ENCODE peak calls at places on chromosomes 4 and X, in four cellular contexts. L is A673; V is CD8-positive, alpha-beta T cell; B is osteoblast. E is an unnamed sample.
A peak's percentile ranks its signal among the peaks of the same experiment; 100 is the strongest.

GRCh38 chrX:78839711-78840110 is 92.2 kb downstream of the LPAR4 start:
- DNase-seq in B (no peak), V (no peak), L (no peak), E (no peak)

GRCh38 chr4:84568496-84568895 is 14.4 kb upstream of the CDS1 start:
- DNase-seq in B (no peak), L (no peak), V (no peak), E (no peak)

GRCh38 chrX:47146121-47146935 is 1.3 kb downstream of the RBM10 start:
- DNase-seq in B (peak; percentile 75), V (no peak), L (peak; percentile 21), E (no peak)

GRCh38 chr4:108172780-108173598 is 4.3 kb upstream of the LEF1 start:
- DNase-seq in L (peak; percentile 55), B (peak; percentile 95), V (peak; percentile 64), E (peak; percentile 26)

GRCh38 chrX:3428762-3429161 is 82.3 kb upstream of the MXRA5 start:
- DNase-seq in B (no peak), V (no peak), L (no peak), E (no peak)

GRCh38 chr4:107379054-107379869 is 340.8 kb downstream of the PAPSS1 start:
- DNase-seq in B (peak; percentile 31), L (peak; percentile 81), V (no peak), E (no peak)

GRCh38 chr4:47493238-47494123 is 8.4 kb downstream of the ATP10D start:
- DNase-seq in V (no peak), L (no peak), B (no peak), E (no peak)

GRCh38 chr4:31107362-31107761 is 387.2 kb downstream of the PCDH7 start:
- DNase-seq in L (peak; percentile 23), B (no peak), V (no peak), E (no peak)

GRCh38 chr4:38067499-38067898 is 107.3 kb downstream of the PTTG2 start:
- DNase-seq in L (no peak), V (no peak), B (no peak), E (no peak)

GRCh38 chr4:169136330-169136729 is 126.3 kb upstream of the CBR4 start:
- DNase-seq in V (no peak), L (no peak), B (no peak), E (no peak)

GRCh38 chr4:183322326-183322725 is at the start of gene CLDN24:
- DNase-seq in V (no peak), B (no peak), L (no peak), E (no peak)

GRCh38 chr4:123352240-123352945 is 44.2 kb upstream of the SPRY1 start:
- DNase-seq in L (peak; percentile 69), B (no peak), V (no peak), E (no peak)

GRCh38 chr4:123350726-123351125 is 45.9 kb upstream of the SPRY1 start:
- DNase-seq in B (no peak), V (no peak), L (no peak), E (no peak)

GRCh38 chr4:123349401-123350190 is 47.0 kb upstream of the SPRY1 start:
- DNase-seq in L (no peak), V (no peak), B (no peak), E (no peak)

GRCh38 chr4:123351713-123352112 is 44.9 kb upstream of the SPRY1 start:
- DNase-seq in L (no peak), B (no peak), V (no peak), E (no peak)

GRCh38 chr4:123350191-123350544 is 46.4 kb upstream of the SPRY1 start:
- DNase-seq in B (no peak), V (no peak), L (no peak), E (no peak)
- TF ChIP-seq CTCF in B (no peak), V (no peak), L (no peak), E (no peak)

GRCh38 chr4:17468638-17469221 is 43.2 kb downstream of the QDPR start:
- DNase-seq in L (peak; percentile 74), B (peak; percentile 66), V (no peak), E (no peak)
- TF ChIP-seq CTCF in L (peak; percentile 58), B (peak; percentile 53), V (no peak), E (no peak)

DNA sequence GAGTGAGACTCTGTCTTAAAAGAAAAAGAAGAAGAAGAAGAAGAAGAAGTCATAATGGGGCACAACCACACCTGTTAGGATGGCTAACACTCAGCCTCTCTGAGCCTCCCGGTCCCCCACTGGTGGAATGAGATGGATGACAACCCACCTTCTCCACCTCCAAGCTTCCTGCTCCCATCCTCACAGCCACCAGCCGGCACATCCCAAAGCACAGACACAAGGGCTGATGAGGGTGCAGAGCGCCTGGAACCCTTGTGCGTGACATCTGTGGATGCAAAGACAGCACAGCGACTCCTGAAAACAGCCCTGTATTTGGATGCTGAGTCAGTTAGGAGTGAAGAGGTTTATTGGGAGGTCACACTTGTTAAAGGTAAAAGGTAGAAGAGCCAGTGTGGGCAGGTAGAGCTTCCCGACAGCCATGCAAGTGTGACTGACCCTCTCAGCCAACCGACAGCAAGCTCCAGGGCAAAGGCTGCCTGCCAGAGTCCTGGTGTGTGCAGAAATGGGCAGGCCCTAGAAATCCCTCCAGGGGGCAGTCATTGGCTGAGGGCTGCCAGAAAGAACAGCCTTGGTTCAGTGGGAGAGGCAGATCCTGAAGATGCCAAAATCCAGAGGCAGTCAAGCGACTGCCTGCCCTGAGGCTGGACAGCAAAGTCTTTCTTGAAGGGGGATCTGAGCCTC is 26.6 kb upstream of the MAN2B2 start:
- DNase-seq in B (peak; percentile 94), V (no peak), L (peak; percentile 58), E (no peak)
- TF ChIP-seq CTCF in B (peak; percentile 54), V (no peak), L (peak; percentile 51), E (no peak)

DNA sequence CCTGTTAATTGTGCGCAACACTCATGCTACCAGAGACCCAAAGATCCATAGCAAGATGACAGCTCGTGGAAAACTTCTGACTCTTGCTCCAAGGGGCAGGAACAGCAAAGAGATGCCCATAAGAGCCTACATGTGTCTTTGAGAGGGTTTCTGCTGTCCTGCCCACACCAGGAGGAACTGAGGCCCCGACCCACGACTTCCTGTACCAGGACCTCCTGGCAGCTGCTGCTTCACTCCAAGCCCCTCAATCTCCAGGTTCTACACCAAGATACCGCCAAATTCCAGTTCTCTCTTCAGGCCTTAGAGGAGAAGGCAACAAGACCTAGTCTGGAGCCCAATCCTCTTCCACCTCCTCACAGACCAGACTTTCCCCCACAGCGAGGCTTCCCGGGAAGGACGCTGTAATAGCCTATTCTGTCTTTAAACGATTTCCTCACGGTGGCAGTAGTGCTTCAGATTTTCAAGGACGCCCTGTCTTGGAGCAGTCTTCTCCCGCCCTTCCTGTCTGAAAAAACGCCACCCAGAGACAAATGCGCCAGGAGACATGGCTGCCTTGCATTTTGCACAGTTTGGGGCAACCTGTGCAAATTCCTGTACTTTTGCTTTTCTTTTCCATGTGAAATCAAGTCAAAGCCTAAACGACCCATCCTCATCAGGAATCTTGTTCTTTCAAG is 230.2 kb upstream of the STK26 start:
- DNase-seq in V (no peak), B (peak; percentile 87), L (peak; percentile 91), E (no peak)
- TF ChIP-seq CTCF in V (no peak), B (peak; percentile 56), L (peak; percentile 56), E (no peak)

GRCh38 chr4:154329268-154329858 is 162.2 kb downstream of the DCHS2 start:
- DNase-seq in B (peak; percentile 71), L (peak; percentile 41), V (no peak), E (no peak)

GRCh38 chr4:154329939-154330338 is 161.7 kb downstream of the DCHS2 start:
- DNase-seq in B (no peak), L (no peak), V (no peak), E (no peak)

GRCh38 chr4:154328030-154328429 is 163.6 kb downstream of the DCHS2 start:
- DNase-seq in L (no peak), V (no peak), B (no peak), E (no peak)

GRCh38 chr4:154335588-154335987 is 156.0 kb downstream of the DCHS2 start:
- DNase-seq in V (no peak), B (no peak), L (no peak), E (no peak)

DNA sequence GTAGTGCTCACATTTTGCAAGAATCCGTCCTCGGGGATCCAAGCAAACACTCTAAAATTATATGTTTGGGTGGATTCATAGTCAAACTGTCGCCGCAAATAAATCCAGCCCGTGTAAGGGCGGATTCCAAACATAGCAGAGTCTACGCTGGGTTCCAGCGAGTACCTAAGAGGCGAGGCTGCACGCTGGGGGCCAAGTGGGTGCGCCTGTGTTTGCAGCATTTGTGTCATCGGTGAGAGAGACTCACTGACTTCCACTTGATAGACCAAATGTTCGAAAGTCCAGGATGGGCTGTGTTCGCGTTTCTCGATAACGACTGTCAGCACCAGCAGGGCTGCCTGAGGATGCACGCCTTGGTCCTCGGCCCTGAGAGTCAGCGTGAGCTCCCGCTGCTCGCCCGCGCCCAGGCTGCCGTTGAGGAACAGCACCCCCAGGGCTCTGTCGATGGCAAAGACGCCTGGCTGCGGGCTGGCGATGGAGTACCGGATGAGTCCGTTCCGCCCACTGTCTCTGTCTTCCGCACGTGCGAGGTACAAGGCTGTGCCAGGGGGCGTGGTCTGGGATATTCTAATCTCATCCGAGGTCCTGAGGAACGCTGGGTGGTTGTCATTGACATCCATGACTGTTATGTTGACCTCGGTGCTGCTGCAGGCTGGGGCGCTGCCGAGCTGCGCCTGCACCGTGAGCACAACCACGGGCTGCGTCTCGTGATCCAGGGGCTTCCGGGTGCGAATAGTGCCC is 158.7 kb downstream of the DCHS2 start:
- DNase-seq in B (no peak), L (peak; percentile 38), V (peak; percentile 19), E (peak; percentile 38)
- TF ChIP-seq CTCF in B (no peak), L (peak; percentile 13), V (no peak), E (no peak)

DNA sequence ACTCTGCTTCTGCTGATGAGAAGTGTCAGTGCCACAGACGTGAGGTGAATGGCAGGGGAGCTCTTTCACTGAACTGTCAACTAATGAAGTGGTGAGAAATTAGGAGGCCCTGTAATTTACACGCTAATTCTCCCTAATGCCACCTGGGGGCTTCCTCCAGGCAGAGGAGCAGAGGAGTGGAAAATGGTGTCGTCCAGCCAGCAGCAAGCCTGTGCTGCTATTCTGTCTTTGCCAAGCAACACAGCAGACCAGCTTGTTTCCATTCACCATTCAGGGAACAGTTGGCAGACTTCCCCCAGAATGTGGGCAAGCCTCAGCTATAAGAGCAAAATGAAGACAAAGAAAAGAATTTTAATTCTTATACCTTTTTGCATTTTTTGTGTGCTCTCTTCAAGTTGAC is 245.2 kb upstream of the TET2 start:
- DNase-seq in B (no peak), V (no peak), L (no peak), E (no peak)
- TF ChIP-seq CTCF in B (no peak), V (no peak), L (no peak), E (no peak)

DNA sequence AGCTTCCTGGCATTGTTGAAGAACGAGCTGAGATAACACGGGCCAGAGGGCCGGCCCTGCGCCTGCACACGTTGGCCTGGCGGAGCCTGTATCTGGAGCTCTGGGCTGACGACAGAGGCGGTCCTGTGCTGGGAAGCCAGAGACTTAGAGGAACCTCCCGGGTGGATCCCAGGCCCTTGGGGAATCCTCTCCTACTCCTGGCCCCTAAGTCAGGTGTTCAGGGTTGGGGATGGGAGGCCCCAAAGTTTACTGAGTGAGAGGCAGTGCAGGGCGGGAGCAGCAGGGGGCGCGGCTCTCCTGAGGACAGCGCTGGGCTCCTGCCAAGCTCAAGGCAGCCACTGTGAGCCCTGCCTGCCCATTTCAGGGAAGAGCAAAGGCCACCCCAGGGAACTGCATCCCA is 2.5 kb upstream of the HTRA3 start:
- DNase-seq in L (peak; percentile 56), V (no peak), B (peak; percentile 98), E (no peak)
- TF ChIP-seq CTCF in L (peak; percentile 64), V (no peak), B (peak; percentile 49), E (no peak)

E was measured in activated B cell treated with CpG ODN at 0.5 μM for 24 hours.